ENCODE peak calls at places on chromosomes 3 and 15, in nine cellular contexts. L is OCI-LY7, S is HepG2, X is IMR-90, D is transverse colon, I is keratinocyte, T is upper lobe of left lung, U is neural progenitor cell, Y is Peyer's patch. N is an unnamed sample.

GRCh38 chr3:185353823-185354614 is 8.9 kb upstream of the MAP3K13 start:
- DNase-seq in U (peak), T (peak), Y (peak), I (peak), L (peak), D (peak), X (peak), S (peak), N (peak)

GRCh38 chr3:178419078-178419477 is 117.2 kb upstream of the KCNMB2 start:
- DNase-seq in U (no peak), Y (no peak), X (peak), D (no peak), I (no peak), L (no peak), S (no peak), T (no peak), N (no peak)

GRCh38 chr3:181457190-181457589 is 254.5 kb upstream of the SOX2 start:
- DNase-seq in L (no peak), Y (no peak), S (no peak), U (no peak), T (no peak), D (no peak), I (no peak), X (no peak), N (no peak)

GRCh38 chr3:133114198-133114597 is 76.0 kb downstream of the TMEM108 start:
- DNase-seq in S (no peak), T (no peak), I (no peak), L (no peak), Y (no peak), U (no peak), X (peak), D (no peak), N (no peak)

GRCh38 chr3:29757054-29757777 is 476.3 kb downstream of the RBMS3 start:
- DNase-seq in S (no peak), T (peak), Y (no peak), L (no peak), X (peak), I (no peak), D (no peak), U (no peak), N (peak)

GRCh38 chr15:76006136-76006778 is 6.0 kb downstream of the NRG4 start:
- DNase-seq in X (no peak), L (no peak), I (no peak), Y (no peak), U (no peak), D (no peak), S (peak), T (peak), N (peak)

GRCh38 chr15:63872759-63873510 is 39.2 kb upstream of the HERC1 start:
- DNase-seq in X (peak), D (no peak), U (no peak), T (no peak), Y (no peak), S (no peak), I (no peak), L (no peak), N (no peak)

GRCh38 chr3:56839784-56840724 is 38.3 kb upstream of the ARHGEF3 start:
- DNase-seq in U (no peak), T (no peak), X (peak), D (no peak), L (no peak), Y (no peak), S (peak), I (peak), N (no peak)

GRCh38 chr3:166445865-166446264 is 608.6 kb upstream of the BCHE start:
- DNase-seq in U (no peak), L (no peak), X (peak), S (no peak), T (no peak), Y (no peak), D (no peak), I (no peak), N (no peak)

GRCh38 chr3:3765661-3766060 is 33.6 kb upstream of the LRRN1 start:
- DNase-seq in T (no peak), I (no peak), Y (no peak), L (no peak), S (no peak), U (no peak), D (no peak), X (no peak), N (no peak)

GRCh38 chr3:46656778-46657556 is 36.5 kb downstream of the ALS2CL start:
- DNase-seq in I (no peak), Y (peak), S (no peak), U (no peak), D (no peak), L (no peak), T (no peak), X (no peak), N (no peak)

GRCh38 chr15:89196994-89197393 is 24.4 kb downstream of the RLBP1 start:
- DNase-seq in I (no peak), Y (no peak), L (no peak), X (no peak), S (peak), D (peak), T (no peak), U (no peak), N (peak)

GRCh38 chr3:100150583-100150982 is 36.3 kb upstream of the FILIP1L start:
- DNase-seq in S (no peak), Y (no peak), T (no peak), D (no peak), U (no peak), X (no peak), L (no peak), I (no peak), N (no peak)

GRCh38 chr3:33833408-33834116 is 35.1 kb downstream of the PDCD6IP start:
- DNase-seq in X (no peak), Y (no peak), I (no peak), L (no peak), D (no peak), S (no peak), T (no peak), U (peak), N (no peak)

GRCh38 chr3:69130689-69131088 is 8.3 kb upstream of the LMOD3 start:
- DNase-seq in U (no peak), L (no peak), I (no peak), D (no peak), X (no peak), Y (no peak), T (no peak), S (no peak), N (no peak)

GRCh38 chr3:42025388-42026138 is 63.7 kb upstream of the ULK4 start:
- DNase-seq in I (no peak), U (peak), S (no peak), D (peak), Y (peak), L (peak), T (peak), X (peak), N (peak)

GRCh38 chr3:116037954-116038911 is 407.1 kb downstream of the LSAMP start:
- DNase-seq in S (no peak), T (no peak), U (no peak), I (no peak), X (no peak), D (no peak), L (peak), Y (no peak), N (no peak)

GRCh38 chr3:70970136-70970535 is 613.4 kb downstream of the FOXP1 start:
- DNase-seq in S (no peak), U (peak), I (no peak), T (no peak), L (no peak), Y (no peak), D (no peak), X (no peak), N (no peak)

GRCh38 chr15:70432924-70433500 is 330.3 kb downstream of the UACA start:
- DNase-seq in Y (no peak), I (no peak), T (no peak), D (no peak), S (no peak), U (peak), X (no peak), L (no peak), N (no peak)

GRCh38 chr3:58630081-58630709 is 36.4 kb downstream of the FAM3D start:
- DNase-seq in L (peak), D (peak), T (peak), Y (peak), X (peak), S (peak), I (peak), U (peak), N (peak)

GRCh38 chr3:69364354-69364753 is 21.5 kb downstream of the FRMD4B start:
- DNase-seq in D (no peak), T (no peak), S (no peak), U (no peak), Y (no peak), I (no peak), L (no peak), X (no peak), N (no peak)

GRCh38 chr3:108053025-108053424 is 37.8 kb downstream of the CD47 start:
- DNase-seq in T (peak), D (no peak), U (no peak), I (no peak), S (no peak), X (no peak), L (no peak), Y (no peak), N (peak)

GRCh38 chr15:69631978-69632377 is 179.4 kb downstream of the RPLP1 start:
- DNase-seq in I (no peak), U (no peak), L (no peak), X (no peak), D (no peak), T (no peak), S (no peak), Y (no peak), N (no peak)

GRCh38 chr15:90101130-90101968 is 919 bp downstream of the IDH2 start:
- DNase-seq in L (peak), U (peak), I (no peak), X (no peak), Y (peak), T (peak), D (peak), S (no peak), N (peak)

GRCh38 chr3:51392301-51393095 is 1.4 kb downstream of the RBM15B start:
- DNase-seq in L (no peak), I (no peak), S (no peak), Y (no peak), T (no peak), X (no peak), U (no peak), D (no peak), N (no peak)

GRCh38 chr3:194738254-194739093 is 52.8 kb downstream of the FAM43A start:
- DNase-seq in U (no peak), S (no peak), T (no peak), X (peak), I (no peak), L (no peak), Y (no peak), D (no peak), N (peak)

GRCh38 chr3:128426128-128426921 is 40.4 kb downstream of the DNAJB8 start:
- DNase-seq in Y (no peak), I (no peak), L (peak), T (peak), D (peak), X (no peak), U (peak), S (peak), N (peak)

GRCh38 chr3:112087746-112088145 is 1.6 kb downstream of the C3orf52 start:
- DNase-seq in Y (no peak), T (no peak), I (no peak), L (no peak), X (no peak), S (no peak), D (no peak), U (no peak), N (peak)

GRCh38 chr3:97421565-97421964 is 343.0 kb upstream of the ARL6 start:
- DNase-seq in I (no peak), X (no peak), T (no peak), Y (no peak), S (no peak), D (no peak), L (no peak), U (no peak), N (no peak)

GRCh38 chr3:134040066-134040465 is 10.3 kb upstream of the SLCO2A1 start:
- DNase-seq in T (no peak), D (no peak), U (no peak), X (no peak), S (no peak), Y (no peak), L (no peak), I (no peak), N (no peak)

GRCh38 chr3:124063168-124063909 is 71.4 kb upstream of the ROPN1 start:
- DNase-seq in L (no peak), D (no peak), T (no peak), U (no peak), S (no peak), I (no peak), X (peak), Y (no peak), N (no peak)

GRCh38 chr3:171953300-171954022 is 85.9 kb upstream of the FNDC3B start:
- DNase-seq in U (peak), D (no peak), Y (no peak), X (no peak), I (no peak), T (no peak), L (no peak), S (peak), N (no peak)

GRCh38 chr3:72310028-72310987 is 525.4 kb upstream of the PROK2 start:
- DNase-seq in X (peak), S (peak), L (peak), U (no peak), T (peak), D (peak), Y (peak), I (no peak), N (peak)

GRCh38 chr3:74766405-74766804 is 151.9 kb upstream of the CNTN3 start:
- DNase-seq in Y (no peak), U (no peak), S (no peak), T (no peak), X (no peak), L (no peak), I (no peak), D (no peak), N (no peak)

DNA sequence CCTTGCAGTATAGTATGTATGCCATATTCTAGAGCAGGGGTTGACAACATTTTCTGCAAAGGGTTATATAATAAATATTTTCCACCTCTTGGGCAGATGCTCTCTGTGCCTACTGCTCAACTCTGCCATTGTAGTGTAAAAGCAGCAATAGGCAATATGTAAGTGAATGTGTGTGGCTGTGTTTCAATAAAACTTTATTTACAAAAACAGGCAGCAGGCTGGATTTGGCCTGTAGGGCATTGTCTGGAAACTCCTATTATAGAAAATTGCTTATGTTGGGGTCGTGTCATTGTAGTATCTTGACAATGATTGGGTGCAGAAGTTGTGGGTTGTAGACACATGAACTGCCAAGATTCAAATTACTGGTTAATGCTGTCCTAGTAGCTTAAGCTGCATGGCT is 153.6 kb upstream of the CNTN3 start:
- DNase-seq in Y (no peak), S (no peak), X (no peak), D (no peak), L (no peak), T (no peak), I (no peak), U (no peak), N (no peak)
- H3K4me3 ChIP-seq in Y (no peak), S (no peak), X (no peak), D (no peak), L (no peak), T (no peak), I (no peak), U (no peak), N (no peak)

DNA sequence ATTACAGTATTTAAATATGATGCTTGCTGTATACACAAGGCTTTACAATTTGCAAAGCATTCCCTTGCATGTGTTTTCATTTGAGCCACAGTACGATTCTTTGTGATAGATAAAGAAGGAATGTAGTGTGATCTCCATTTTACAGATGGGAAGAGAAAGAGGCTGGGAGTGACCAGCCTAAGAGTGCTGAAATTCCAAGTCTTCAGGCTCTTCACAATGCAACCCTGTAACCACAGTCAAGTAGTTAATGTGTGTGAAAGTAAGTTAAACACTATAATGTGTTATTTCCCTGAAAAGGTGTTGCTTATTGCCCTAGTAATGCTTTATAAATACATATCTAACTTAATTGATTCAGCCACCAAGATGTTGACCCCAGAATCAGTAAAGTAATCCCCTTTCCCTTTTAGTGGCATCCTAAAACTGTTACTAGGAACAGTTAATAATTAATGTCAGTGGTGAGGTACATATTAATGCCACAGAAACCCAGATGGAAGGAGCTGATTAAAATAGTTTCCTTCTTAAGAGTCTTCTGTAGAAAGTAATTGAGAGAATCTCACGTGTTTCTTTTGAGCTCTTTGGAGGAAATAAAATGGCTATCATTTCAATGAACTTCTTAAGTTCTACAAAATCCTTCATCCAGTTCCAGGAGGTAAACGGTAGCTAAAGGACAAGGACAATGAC is 110.5 kb downstream of the IL12A start:
- DNase-seq in D (no peak), U (no peak), L (no peak), T (no peak), Y (no peak), X (no peak), S (no peak), I (no peak), N (no peak)
- H3K4me3 ChIP-seq in D (no peak), U (no peak), L (no peak), T (no peak), Y (no peak), X (no peak), S (no peak), I (no peak), N (no peak)

GRCh38 chr15:68431792-68432401 is at the start of gene ITGA11:
- DNase-seq in T (peak), L (no peak), S (no peak), U (peak), D (peak), I (no peak), Y (no peak), X (peak), N (peak)

GRCh38 chr15:68429691-68430470 is 2.1 kb downstream of the ITGA11 start:
- DNase-seq in D (no peak), I (no peak), L (no peak), Y (no peak), U (no peak), X (no peak), T (no peak), S (no peak), N (no peak)

GRCh38 chr15:68430471-68431036 is 1.4 kb downstream of the ITGA11 start:
- DNase-seq in T (no peak), S (no peak), Y (no peak), D (no peak), I (no peak), X (no peak), L (no peak), U (no peak), N (no peak)

GRCh38 chr15:68432665-68433064 is 702 bp upstream of the ITGA11 start:
- DNase-seq in L (no peak), I (no peak), U (no peak), S (no peak), Y (no peak), D (no peak), T (no peak), X (no peak), N (no peak)

GRCh38 chr15:68431037-68431791 is 749 bp downstream of the ITGA11 start:
- DNase-seq in X (no peak), T (no peak), D (no peak), L (no peak), I (no peak), Y (no peak), U (peak), S (no peak), N (no peak)
- H3K4me3 ChIP-seq in X (peak), T (peak), D (peak), L (no peak), I (no peak), Y (peak), U (peak), S (peak), N (no peak)

DNA sequence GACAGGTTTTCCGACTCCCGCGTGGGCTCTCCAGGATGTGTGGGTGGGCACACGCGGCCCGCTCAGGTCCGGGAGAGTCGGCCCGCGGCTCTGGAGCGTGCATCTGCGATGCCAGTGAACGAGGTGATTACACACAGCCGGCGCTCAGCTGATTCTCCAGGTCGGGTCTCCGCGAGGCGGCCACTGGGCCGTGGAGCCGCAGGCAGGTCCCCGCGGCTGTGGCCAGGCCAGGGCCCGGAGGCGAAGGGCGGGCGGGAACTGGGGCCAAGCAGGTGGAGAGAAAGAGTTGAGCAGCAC is 13.2 kb downstream of the PAK6 start:
- DNase-seq in U (no peak), Y (no peak), S (no peak), I (no peak), X (no peak), D (no peak), L (no peak), T (no peak), N (no peak)
- H3K4me3 ChIP-seq in U (peak), Y (peak), S (no peak), I (no peak), X (no peak), D (peak), L (no peak), T (peak), N (no peak)

DNA sequence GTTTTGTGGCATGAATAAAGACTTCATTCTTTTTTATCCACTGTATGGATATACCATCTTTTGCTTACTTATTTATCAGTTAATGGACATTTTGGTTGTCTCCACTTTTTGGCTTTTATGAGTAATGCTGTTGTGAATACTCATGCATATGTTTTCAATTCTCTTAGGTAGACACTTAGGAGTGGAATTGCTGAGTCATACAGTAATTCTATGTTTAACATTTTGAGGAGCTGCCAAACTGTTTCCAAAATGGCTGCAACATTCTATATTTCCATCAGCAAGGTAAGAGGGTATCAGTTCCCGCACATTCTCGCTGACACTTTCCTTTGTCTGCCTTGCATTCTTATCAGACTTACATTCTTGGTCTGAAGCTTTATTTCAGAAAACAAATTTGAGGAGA is 191.1 kb downstream of the WNT5A start:
- DNase-seq in Y (no peak), U (no peak), I (no peak), S (no peak), L (no peak), D (no peak), X (peak), T (no peak), N (no peak)
- H3K4me3 ChIP-seq in Y (no peak), U (no peak), I (no peak), S (no peak), L (no peak), D (no peak), X (no peak), T (no peak), N (no peak)

GRCh38 chr3:114528517-114528916 is 234.7 kb downstream of the TIGIT start:
- DNase-seq in L (no peak), X (no peak), I (no peak), D (no peak), T (no peak), U (no peak), Y (no peak), S (no peak), N (no peak)
- H3K4me3 ChIP-seq in L (no peak), X (no peak), I (no peak), D (no peak), T (no peak), U (no peak), Y (no peak), S (no peak), N (no peak)

GRCh38 chr3:142644502-142644901 is 48.3 kb downstream of the PLS1 start:
- DNase-seq in T (no peak), U (no peak), X (no peak), D (no peak), I (no peak), S (no peak), L (no peak), Y (no peak), N (no peak)

GRCh38 chr3:142642956-142643355 is 46.8 kb downstream of the PLS1 start:
- DNase-seq in D (no peak), T (no peak), Y (no peak), X (no peak), I (no peak), U (no peak), S (no peak), L (no peak), N (no peak)

GRCh38 chr3:142646020-142646783 is 50.0 kb downstream of the PLS1 start:
- DNase-seq in D (no peak), L (no peak), U (no peak), S (no peak), X (no peak), Y (no peak), T (no peak), I (peak), N (no peak)

GRCh38 chr3:142647856-142648255 is 51.7 kb downstream of the PLS1 start:
- DNase-seq in I (peak), T (no peak), Y (no peak), S (peak), X (peak), U (no peak), D (peak), L (no peak), N (no peak)

GRCh38 chr3:142645236-142645793 is 49.1 kb downstream of the PLS1 start:
- DNase-seq in S (peak), X (peak), I (peak), L (no peak), T (no peak), Y (no peak), D (no peak), U (no peak), N (no peak)
- H3K4me3 ChIP-seq in S (no peak), X (no peak), I (no peak), L (no peak), T (no peak), Y (no peak), D (no peak), U (no peak), N (no peak)

GRCh38 chr3:5437296-5438010 is 249.9 kb downstream of the EDEM1 start:
- DNase-seq in T (no peak), S (no peak), L (no peak), D (no peak), I (no peak), X (no peak), Y (no peak), U (no peak), N (no peak)
- H3K4me3 ChIP-seq in T (no peak), S (no peak), L (no peak), D (no peak), I (no peak), X (no peak), Y (no peak), U (no peak), N (no peak)

N was measured in body of pancreas.